ENCODE peak calls at places on chromosome 18, in eight cellular contexts. One of them, this sample, is unnamed.

GRCh38 chr18:9914334-9914583 is 443 bp downstream of the VAPA start:
- DNase-seq in NCI-H2081: no peak
- DNase-seq in sigmoid colon: no peak
- DNase-seq in HFFc6: no peak
- DNase-seq in G401: no peak
- DNase-seq in WERI-Rb-1: no peak
- DNase-seq in stimulated activated CD8-positive, alpha-beta memory T cell treated with anti-CD3 and anti-CD28 coated beads, Interleukin-12 subunit alpha, Interleukin-12 subunit beta, amount 100 ng/mL, for 1 hour: no peak
- DNase-seq in progenitor cell of endocrine pancreas: no peak
- DNase-seq in this sample: no peak

GRCh38 chr18:23196119-23197004 is 61.1 kb downstream of the CABLES1 start:
- DNase-seq in NCI-H2081: no peak
- DNase-seq in sigmoid colon: no peak
- DNase-seq in HFFc6: no peak
- DNase-seq in G401: no peak
- DNase-seq in WERI-Rb-1: peak
- DNase-seq in stimulated activated CD8-positive, alpha-beta memory T cell treated with anti-CD3 and anti-CD28 coated beads, Interleukin-12 subunit alpha, Interleukin-12 subunit beta, amount 100 ng/mL, for 1 hour: no peak
- DNase-seq in progenitor cell of endocrine pancreas: no peak
- DNase-seq in this sample: no peak

GRCh38 chr18:57764087-57764486 is 39.0 kb downstream of the ATP8B1 start:
- DNase-seq in NCI-H2081: no peak
- DNase-seq in sigmoid colon: no peak
- DNase-seq in HFFc6: no peak
- DNase-seq in G401: no peak
- DNase-seq in WERI-Rb-1: no peak
- DNase-seq in stimulated activated CD8-positive, alpha-beta memory T cell treated with anti-CD3 and anti-CD28 coated beads, Interleukin-12 subunit alpha, Interleukin-12 subunit beta, amount 100 ng/mL, for 1 hour: no peak
- DNase-seq in progenitor cell of endocrine pancreas: no peak
- DNase-seq in this sample: no peak

GRCh38 chr18:395481-396250 is 104.8 kb downstream of the COLEC12 start:
- DNase-seq in NCI-H2081: peak
- DNase-seq in sigmoid colon: no peak
- DNase-seq in HFFc6: peak
- DNase-seq in G401: no peak
- DNase-seq in WERI-Rb-1: no peak
- DNase-seq in stimulated activated CD8-positive, alpha-beta memory T cell treated with anti-CD3 and anti-CD28 coated beads, Interleukin-12 subunit alpha, Interleukin-12 subunit beta, amount 100 ng/mL, for 1 hour: no peak
- DNase-seq in progenitor cell of endocrine pancreas: no peak
- DNase-seq in this sample: peak

GRCh38 chr18:8889479-8889878 is 184.1 kb downstream of the MTCL1 start:
- DNase-seq in NCI-H2081: no peak
- DNase-seq in sigmoid colon: no peak
- DNase-seq in HFFc6: peak
- DNase-seq in G401: no peak
- DNase-seq in WERI-Rb-1: no peak
- DNase-seq in stimulated activated CD8-positive, alpha-beta memory T cell treated with anti-CD3 and anti-CD28 coated beads, Interleukin-12 subunit alpha, Interleukin-12 subunit beta, amount 100 ng/mL, for 1 hour: no peak
- DNase-seq in progenitor cell of endocrine pancreas: no peak
- DNase-seq in this sample: no peak

GRCh38 chr18:25314824-25315223 is 37.1 kb downstream of the ZNF521 start:
- DNase-seq in NCI-H2081: peak
- DNase-seq in sigmoid colon: no peak
- DNase-seq in HFFc6: no peak
- DNase-seq in G401: no peak
- DNase-seq in WERI-Rb-1: no peak
- DNase-seq in stimulated activated CD8-positive, alpha-beta memory T cell treated with anti-CD3 and anti-CD28 coated beads, Interleukin-12 subunit alpha, Interleukin-12 subunit beta, amount 100 ng/mL, for 1 hour: no peak
- DNase-seq in progenitor cell of endocrine pancreas: no peak
- DNase-seq in this sample: no peak

GRCh38 chr18:75086494-75087034 is 122.4 kb downstream of the PTGR3 start:
- DNase-seq in NCI-H2081: no peak
- DNase-seq in sigmoid colon: no peak
- DNase-seq in HFFc6: no peak
- DNase-seq in G401: no peak
- DNase-seq in WERI-Rb-1: no peak
- DNase-seq in stimulated activated CD8-positive, alpha-beta memory T cell treated with anti-CD3 and anti-CD28 coated beads, Interleukin-12 subunit alpha, Interleukin-12 subunit beta, amount 100 ng/mL, for 1 hour: no peak
- DNase-seq in progenitor cell of endocrine pancreas: no peak
- DNase-seq in this sample: no peak

GRCh38 chr18:79156330-79156729 is 87.1 kb downstream of the ATP9B start:
- DNase-seq in NCI-H2081: no peak
- DNase-seq in sigmoid colon: no peak
- DNase-seq in HFFc6: no peak
- DNase-seq in G401: no peak
- DNase-seq in WERI-Rb-1: no peak
- DNase-seq in stimulated activated CD8-positive, alpha-beta memory T cell treated with anti-CD3 and anti-CD28 coated beads, Interleukin-12 subunit alpha, Interleukin-12 subunit beta, amount 100 ng/mL, for 1 hour: no peak
- DNase-seq in progenitor cell of endocrine pancreas: no peak
- DNase-seq in this sample: no peak

GRCh38 chr18:13480856-13481255 is 245.5 kb downstream of the FAM210A start:
- DNase-seq in NCI-H2081: no peak
- DNase-seq in sigmoid colon: no peak
- DNase-seq in HFFc6: no peak
- DNase-seq in G401: no peak
- DNase-seq in WERI-Rb-1: no peak
- DNase-seq in stimulated activated CD8-positive, alpha-beta memory T cell treated with anti-CD3 and anti-CD28 coated beads, Interleukin-12 subunit alpha, Interleukin-12 subunit beta, amount 100 ng/mL, for 1 hour: no peak
- DNase-seq in progenitor cell of endocrine pancreas: no peak
- DNase-seq in this sample: no peak

GRCh38 chr18:34608064-34608463 is 102.0 kb upstream of the DTNA start:
- DNase-seq in NCI-H2081: no peak
- DNase-seq in sigmoid colon: no peak
- DNase-seq in HFFc6: no peak
- DNase-seq in G401: no peak
- DNase-seq in WERI-Rb-1: no peak
- DNase-seq in stimulated activated CD8-positive, alpha-beta memory T cell treated with anti-CD3 and anti-CD28 coated beads, Interleukin-12 subunit alpha, Interleukin-12 subunit beta, amount 100 ng/mL, for 1 hour: no peak
- DNase-seq in progenitor cell of endocrine pancreas: no peak
- DNase-seq in this sample: no peak